ENCODE peak calls at places on chromosomes 13 and 19, in four cellular contexts. K, X, F and T are unnamed samples.

GRCh38 chr13:70894258-70894657 is 786.0 kb upstream of the KLHL1 start:
- DNase-seq in K (no peak), X (no peak), F (no peak), T (no peak)

GRCh38 chr13:25886438-25887214 is 165.2 kb downstream of the SHISA2 start:
- DNase-seq in K (no peak), X (no peak), F (no peak), T (peak)

GRCh38 chr13:77372275-77372674 is 45.4 kb upstream of the MYCBP2 start:
- DNase-seq in K (no peak), X (no peak), F (no peak), T (no peak)

GRCh38 chr13:113186061-113186900 is 22.2 kb downstream of the PCID2 start:
- DNase-seq in K (no peak), X (no peak), F (no peak), T (no peak)

GRCh38 chr19:8147579-8147978 is 1.8 kb downstream of the FBN3 start:
- DNase-seq in K (no peak), X (no peak), F (no peak), T (no peak)

GRCh38 chr19:55777528-55777927 is 8.6 kb downstream of the RFPL4AL1 start:
- DNase-seq in K (no peak), X (no peak), F (no peak), T (no peak)

GRCh38 chr19:2476451-2477140 is 669 bp downstream of the GADD45B start:
- DNase-seq in K (peak), X (no peak), F (peak), T (no peak)

GRCh38 chr19:3073159-3073563 is 10.9 kb upstream of the TLE5 start:
- DNase-seq in K (no peak), X (no peak), F (no peak), T (no peak)

GRCh38 chr19:33421368-33421767 is 47.9 kb downstream of the CEBPG start:
- DNase-seq in K (no peak), X (no peak), F (no peak), T (no peak)

GRCh38 chr13:64556391-64556790 is 2673.7 kb downstream of the PCDH9 start:
- DNase-seq in K (no peak), X (no peak), F (no peak), T (peak)

GRCh38 chr19:53078668-53079067 is 24.6 kb downstream of the ZNF160 start:
- DNase-seq in K (no peak), X (no peak), F (no peak), T (no peak)

GRCh38 chr13:42907745-42908144 is 84.3 kb downstream of the EPSTI1 start:
- DNase-seq in K (no peak), X (no peak), F (no peak), T (no peak)

GRCh38 chr13:35926859-35927530 is 204.2 kb downstream of the DCLK1 start:
- DNase-seq in K (no peak), X (peak), F (no peak), T (peak)

GRCh38 chr13:41985788-41986508 is 25.0 kb upstream of the VWA8 start:
- DNase-seq in K (no peak), X (no peak), F (no peak), T (peak)

GRCh38 chr13:110230661-110231347 is 76.2 kb downstream of the COL4A1 start:
- DNase-seq in K (no peak), X (no peak), F (no peak), T (no peak)

GRCh38 chr19:1449467-1450442 is at the start of gene APC2:
- DNase-seq in K (no peak), X (no peak), F (no peak), T (no peak)

GRCh38 chr19:33821871-33822270 is 25.2 kb downstream of the KCTD15 start:
- DNase-seq in K (no peak), X (no peak), F (no peak), T (no peak)

GRCh38 chr19:18390075-18390909 is 4.3 kb downstream of the GDF15 start:
- DNase-seq in K (no peak), X (no peak), F (no peak), T (no peak)

GRCh38 chr13:27170521-27171243 is 929 bp downstream of the USP12 start:
- DNase-seq in K (peak), X (peak), F (no peak), T (no peak)

GRCh38 chr13:91133941-91134772 is 213.3 kb upstream of the MIR17HG start:
- DNase-seq in K (peak), X (peak), F (no peak), T (no peak)

GRCh38 chr19:42407085-42407815 is 17.2 kb upstream of the CNFN start:
- DNase-seq in K (no peak), X (no peak), F (no peak), T (no peak)

GRCh38 chr19:38245826-38246498 is 10.2 kb downstream of the PPP1R14A start:
- DNase-seq in K (peak), X (no peak), F (no peak), T (no peak)

GRCh38 chr13:44576396-44577235 is 486 bp upstream of the TSC22D1 start:
- DNase-seq in K (no peak), X (no peak), F (no peak), T (no peak)

GRCh38 chr19:37983916-37984315 is 76.9 kb downstream of the SIPA1L3 start:
- DNase-seq in K (no peak), X (no peak), F (no peak), T (no peak)

GRCh38 chr13:84845875-84846619 is 953.2 kb downstream of the SLITRK6 start:
- DNase-seq in K (no peak), X (no peak), F (no peak), T (no peak)

GRCh38 chr19:32397736-32398135 is 7.8 kb upstream of the DPY19L3 start:
- DNase-seq in K (no peak), X (no peak), F (no peak), T (peak)

GRCh38 chr19:42198676-42199439 is 18.6 kb downstream of the DEDD2 start:
- DNase-seq in K (no peak), X (no peak), F (peak), T (no peak)

GRCh38 chr19:4693078-4693350 is 22.9 kb upstream of the MYDGF start:
- DNase-seq in K (no peak), X (no peak), F (no peak), T (no peak)

GRCh38 chr13:109249780-109250528 is 536.4 kb downstream of the IRS2 start:
- DNase-seq in K (no peak), X (no peak), F (no peak), T (no peak)

GRCh38 chr13:65913173-65913572 is 1317.0 kb downstream of the PCDH9 start:
- DNase-seq in K (no peak), X (no peak), F (no peak), T (peak)

GRCh38 chr19:2253106-2254051 is 2.8 kb downstream of the JSRP1 start:
- DNase-seq in K (no peak), X (no peak), F (no peak), T (no peak)

GRCh38 chr13:98930014-98930625 is 47.7 kb downstream of the DOCK9 start:
- DNase-seq in K (no peak), X (no peak), F (no peak), T (no peak)

GRCh38 chr19:8421484-8422461 is 8.7 kb downstream of the MARCHF2 start:
- DNase-seq in K (no peak), X (no peak), F (no peak), T (no peak)

GRCh38 chr13:64266024-64266423 is 2850.4 kb upstream of the PCDH20 start:
- DNase-seq in K (no peak), X (no peak), F (no peak), T (no peak)

GRCh38 chr19:13764101-13764807 is at the start of gene MRI1:
- DNase-seq in K (peak), X (peak), F (no peak), T (no peak)

GRCh38 chr13:113063091-113063491 is 42.5 kb upstream of the F7 start:
- DNase-seq in K (no peak), X (no peak), F (no peak), T (no peak)

GRCh38 chr13:52128714-52129700 is at the start of gene NEK5:
- DNase-seq in K (peak), X (peak), F (no peak), T (no peak)

GRCh38 chr13:44048326-44048725 is 168.6 kb downstream of the LACC1 start:
- DNase-seq in K (no peak), X (no peak), F (no peak), T (no peak)

GRCh38 chr13:105573134-105573533 is 962.3 kb downstream of the EFNB2 start:
- DNase-seq in K (no peak), X (no peak), F (no peak), T (no peak)